ENCODE peak calls at places on chromosomes 2 and 18, in five cellular contexts. L, Q, V, B and K are unnamed samples.

GRCh38 chr2:231297108-231297908 is 98.2 kb upstream of the B3GNT7 start:
- DNase-seq in B (peak; percentile 75), L (peak; percentile 72), V (no peak), Q (peak; percentile 33), K (peak; percentile 38)

GRCh38 chr18:26489881-26490280 is 58.5 kb downstream of the KCTD1 start:
- DNase-seq in V (no peak), L (no peak), B (no peak), Q (no peak), K (no peak)

GRCh38 chr2:10659898-10660568 is 29.7 kb downstream of the NOL10 start:
- DNase-seq in Q (peak; percentile 18), V (no peak), B (no peak), L (no peak), K (peak; percentile 49)

GRCh38 chr2:159946326-159946992 is 116.0 kb downstream of the PLA2R1 start:
- DNase-seq in V (no peak), L (no peak), B (no peak), Q (no peak), K (no peak)

GRCh38 chr18:29383311-29384273 is 1206.7 kb upstream of the CDH2 start:
- DNase-seq in B (no peak), Q (no peak), L (no peak), V (no peak), K (no peak)

GRCh38 chr2:64652231-64653173 is 1.2 kb downstream of the SERTAD2 start:
- DNase-seq in B (no peak), Q (no peak), V (no peak), L (peak; percentile 69), K (no peak)

GRCh38 chr2:32485399-32485798 is 128.6 kb downstream of the BIRC6 start:
- DNase-seq in L (no peak), B (no peak), Q (no peak), V (no peak), K (no peak)

GRCh38 chr2:168194784-168195522 is 52.4 kb downstream of the STK39 start:
- DNase-seq in L (no peak), Q (no peak), B (no peak), V (no peak), K (no peak)

GRCh38 chr18:37494406-37494805 is 71.2 kb downstream of the CELF4 start:
- DNase-seq in L (no peak), V (no peak), Q (no peak), B (no peak), K (no peak)

GRCh38 chr2:127634066-127634617 is 11.8 kb upstream of the GPR17 start:
- DNase-seq in V (no peak), B (no peak), Q (no peak), L (no peak), K (no peak)

GRCh38 chr2:9498210-9498609 is 23.9 kb downstream of the IAH1 start:
- DNase-seq in V (no peak), Q (no peak), L (no peak), B (no peak), K (no peak)

GRCh38 chr18:59787998-59788875 is 91.0 kb upstream of the CCBE1 start:
- DNase-seq in L (no peak), Q (no peak), B (no peak), V (no peak), K (no peak)

GRCh38 chr18:2981212-2981728 is 31.7 kb downstream of the LPIN2 start:
- DNase-seq in Q (no peak), B (no peak), L (no peak), V (no peak), K (no peak)

GRCh38 chr2:36450466-36451196 is 95.1 kb downstream of the CRIM1 start:
- DNase-seq in Q (no peak), V (no peak), L (no peak), B (no peak), K (no peak)

GRCh38 chr2:241843321-241844065 is 15.2 kb downstream of the PDCD1 start:
- DNase-seq in Q (no peak), L (no peak), B (no peak), V (peak; percentile 72), K (no peak)

GRCh38 chr2:169294001-169294675 is 68.2 kb downstream of the LRP2 start:
- DNase-seq in L (no peak), Q (no peak), B (no peak), V (no peak), K (no peak)

GRCh38 chr2:165778653-165779451 is 15.2 kb downstream of the GALNT3 start:
- DNase-seq in V (no peak), L (no peak), Q (no peak), B (no peak), K (no peak)

DNA sequence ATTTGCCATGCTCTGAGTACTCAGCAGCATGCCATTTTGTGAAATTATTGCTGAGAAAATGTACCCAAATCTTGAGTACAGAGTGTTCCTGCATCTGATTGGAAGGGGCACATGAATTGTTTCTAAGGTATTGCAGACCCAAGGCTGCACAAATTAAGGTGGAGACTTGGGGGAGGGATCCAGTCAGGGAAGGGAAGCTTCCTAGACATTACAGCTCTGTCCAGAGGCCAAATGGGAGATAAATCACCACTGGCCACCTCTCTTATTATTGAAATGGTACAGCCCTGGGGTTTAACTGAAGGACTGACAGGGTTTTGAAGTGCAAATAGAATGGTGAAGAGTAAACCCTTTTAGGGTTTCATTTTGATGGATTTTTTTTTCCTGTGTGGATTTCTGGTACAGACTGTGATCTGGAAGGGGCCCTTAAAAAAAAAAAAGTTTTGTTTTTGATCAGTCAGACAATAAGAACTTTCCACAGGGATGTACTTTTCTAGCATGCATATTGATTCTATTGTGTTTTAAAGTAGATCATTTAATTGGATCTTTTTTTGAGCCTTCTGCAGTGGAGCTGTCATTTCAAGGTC is 119.4 kb downstream of the GREB1L start:
- DNase-seq in Q (no peak), V (no peak), L (no peak), B (no peak), K (no peak)
- H3K27ac ChIP-seq in Q (no peak overlapping the region), V (no peak overlapping the region), L (no peak overlapping the region), B (no peak overlapping the region), K (no peak overlapping the region)

GRCh38 chr2:121063471-121063870 is 221.5 kb downstream of the TFCP2L1 start:
- DNase-seq in L (no peak), B (no peak), V (no peak), Q (no peak), K (no peak)

GRCh38 chr2:121059651-121060649 is 225.1 kb downstream of the TFCP2L1 start:
- DNase-seq in Q (no peak), L (no peak), B (no peak), V (no peak), K (no peak)

GRCh38 chr2:121061633-121062032 is 223.4 kb downstream of the TFCP2L1 start:
- DNase-seq in V (no peak), B (no peak), L (no peak), Q (no peak), K (no peak)

GRCh38 chr2:121065239-121065638 is 219.8 kb downstream of the TFCP2L1 start:
- DNase-seq in B (no peak), Q (no peak), V (no peak), L (no peak), K (no peak)

DNA sequence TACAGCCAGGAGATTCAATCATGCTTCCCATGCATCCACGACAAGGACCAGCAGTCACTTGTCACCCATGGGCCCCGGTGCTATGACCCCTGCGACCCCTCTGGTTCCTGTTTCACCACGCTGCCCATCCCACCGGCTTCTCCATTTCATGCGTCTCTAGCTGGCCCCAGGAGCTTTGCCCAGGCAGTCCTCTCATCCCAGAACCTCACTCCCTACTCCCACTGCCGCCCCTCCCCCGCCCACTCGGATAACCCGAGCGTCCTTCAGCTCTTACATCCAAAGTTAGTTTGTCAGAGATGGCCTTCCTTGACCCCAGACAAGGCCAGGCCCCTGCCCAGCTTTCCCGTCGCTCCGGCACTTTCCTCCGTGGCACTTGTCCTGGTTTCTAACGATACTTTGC is 222.5 kb downstream of the TFCP2L1 start:
- DNase-seq in L (no peak), B (no peak), Q (no peak), V (no peak), K (no peak)
- H3K27ac ChIP-seq in L (no peak overlapping the region), B (no peak overlapping the region), Q (no peak overlapping the region), V (no peak overlapping the region), K (no peak overlapping the region)

DNA sequence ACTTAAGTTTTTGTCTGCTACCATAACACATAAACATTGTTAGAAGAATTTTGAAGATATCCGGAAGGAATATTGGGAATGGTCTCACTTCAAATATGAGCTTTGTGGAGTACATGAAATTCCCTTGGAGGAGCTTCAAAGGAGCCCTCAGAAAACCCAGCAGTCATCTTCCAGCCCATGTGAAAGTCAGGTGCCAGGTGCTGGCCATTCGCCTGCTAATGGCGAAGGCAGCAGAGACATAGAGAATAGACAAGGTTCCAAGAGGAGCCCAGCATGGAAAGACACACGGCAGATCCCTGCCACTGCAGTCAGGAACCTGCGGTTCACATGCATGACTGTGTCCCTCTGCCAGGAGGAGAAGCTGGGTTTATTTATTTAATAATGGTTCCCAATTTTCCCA is 40.0 kb upstream of the EPG5 start:
- DNase-seq in V (no peak), L (no peak), B (no peak), Q (no peak), K (no peak)
- H3K27ac ChIP-seq in V (no peak overlapping the region), L (no peak overlapping the region), B (no peak overlapping the region), Q (no peak overlapping the region), K (no peak overlapping the region)

GRCh38 chr2:105936954-105937353 is 192.2 kb downstream of the NCK2 start:
- DNase-seq in V (no peak), Q (no peak), L (no peak), B (no peak), K (no peak)

GRCh38 chr2:105937498-105937897 is 192.8 kb downstream of the NCK2 start:
- DNase-seq in B (no peak), Q (no peak), L (no peak), V (peak; percentile 39), K (no peak)

GRCh38 chr2:105934467-105934866 is 189.8 kb downstream of the NCK2 start:
- DNase-seq in L (no peak), V (no peak), B (no peak), Q (no peak), K (no peak)

GRCh38 chr2:105933906-105934305 is 189.2 kb downstream of the NCK2 start:
- DNase-seq in B (no peak), V (no peak), Q (no peak), L (no peak), K (no peak)

DNA sequence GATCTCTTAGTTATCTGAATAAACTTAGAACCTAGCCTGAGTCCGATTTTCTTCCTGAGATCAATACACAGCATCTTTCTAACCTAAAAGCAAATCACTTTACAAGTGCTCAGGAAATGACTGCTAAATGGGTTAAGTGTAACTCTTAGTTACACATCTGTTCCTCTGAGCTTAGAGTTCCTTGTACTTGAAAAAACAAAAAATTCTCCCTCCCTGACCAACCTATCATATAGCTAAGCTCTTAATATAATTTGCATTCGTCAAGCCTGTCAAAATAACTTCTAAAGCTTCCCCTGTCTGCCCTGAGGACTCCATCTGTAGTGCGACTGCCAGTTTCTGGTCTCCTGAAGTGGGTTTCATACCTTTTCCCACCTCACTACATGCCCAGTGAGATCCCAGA is 190.3 kb downstream of the NCK2 start:
- DNase-seq in L (no peak), Q (no peak), B (no peak), V (no peak), K (no peak)
- H3K27ac ChIP-seq in L (no peak overlapping the region), Q (no peak overlapping the region), B (no peak overlapping the region), V (peak overlapping the region; percentile 18), K (no peak overlapping the region)

DNA sequence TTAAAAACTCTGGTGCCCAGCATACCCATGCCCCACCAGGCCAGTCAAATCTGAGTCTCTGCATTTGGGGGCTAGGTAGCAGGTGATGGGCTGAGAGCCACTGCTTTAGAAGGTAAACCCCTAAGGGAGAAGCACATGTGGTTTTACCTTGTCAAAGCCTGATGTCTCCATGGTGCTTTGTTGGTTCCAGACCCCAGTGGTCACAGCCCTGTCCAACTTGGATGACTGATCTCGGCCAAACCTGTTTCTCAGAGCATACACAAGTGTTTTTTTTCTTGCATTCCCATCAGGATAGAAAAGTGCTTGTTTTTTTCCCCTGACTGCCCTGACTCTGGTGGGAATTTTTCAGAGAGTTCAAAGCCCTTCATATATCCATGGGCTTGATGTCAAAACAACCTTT is 13.5 kb downstream of the PLB1 start:
- DNase-seq in Q (no peak), B (no peak), L (no peak), V (no peak), K (no peak)
- H3K27ac ChIP-seq in Q (peak overlapping the region; percentile 69), B (no peak overlapping the region), L (no peak overlapping the region), V (no peak overlapping the region), K (no peak overlapping the region)

GRCh38 chr18:25351773-25352628 is at the start of gene ZNF521:
- DNase-seq in Q (peak; percentile 86), L (peak; percentile 79), B (peak; percentile 85), V (peak; percentile 94), K (peak; percentile 86)
- H3K27ac ChIP-seq in Q (peak within 1 kb of the TSS; percentile 90), L (peak within 1 kb of the TSS; percentile 82), B (peak within 1 kb of the TSS; percentile 92), V (peak within 1 kb of the TSS; percentile 11), K (peak within 1 kb of the TSS; percentile 88)